ENCODE peak calls at places on chromosomes 6 and 20, in five cellular contexts. L is stimulated activated CD4-positive, alpha-beta T cell treated with anti-CD3 and anti-CD28 coated beads, TNF-alpha, amount 100 ng/mL, for 4 hours; E is stimulated activated CD8-positive, alpha-beta memory T cell treated with anti-CD3 and anti-CD28 coated beads, Interleukin-15, amount 100 ng/mL, for 48 hours; W is aorta; N is germinal center. F is an unnamed sample.
A peak's percentile ranks its signal among the peaks of the same experiment; 100 is the strongest.

GRCh38 chr6:1325471-1326309 is 13.8 kb downstream of the FOXQ1 start:
- DNase-seq in E (no peak), W (no peak), N (no peak), L (no peak), F (no peak)

GRCh38 chr6:136647363-136647763 is 97.1 kb upstream of the MAP7 start:
- DNase-seq in N (peak; percentile 3), E (peak; percentile 14), W (peak; percentile 67), L (peak; percentile 39), F (no peak)

GRCh38 chr6:17417817-17418216 is 24.4 kb downstream of the CAP2 start:
- DNase-seq in L (no peak), E (no peak), N (no peak), W (no peak), F (no peak)

GRCh38 chr20:62995898-62996595 is 10.7 kb downstream of the BHLHE23 start:
- DNase-seq in E (no peak), L (no peak), N (no peak), W (no peak), F (no peak)

GRCh38 chr6:77015350-77015749 is 447.9 kb downstream of the HTR1B start:
- DNase-seq in E (no peak), L (no peak), N (no peak), W (no peak), F (no peak)

GRCh38 chr6:154390034-154390433 is 33.4 kb upstream of the IPCEF1 start:
- DNase-seq in W (no peak), N (no peak), E (no peak), L (no peak), F (no peak)

GRCh38 chr6:139287868-139288267 is 3.9 kb downstream of the TXLNB start:
- DNase-seq in N (no peak), L (no peak), W (no peak), E (no peak), F (no peak)

GRCh38 chr20:45408646-45409213 is 641 bp downstream of the DBNDD2 start:
- DNase-seq in N (peak; percentile 38), E (no peak), L (no peak), W (peak; percentile 60), F (no peak)

GRCh38 chr6:151119823-151120524 is 119.8 kb upstream of the AKAP12 start:
- DNase-seq in E (no peak), N (no peak), L (no peak), W (no peak), F (no peak)